ENCODE peak calls at places on chromosomes 12 and 14, in eight cellular contexts. S, X, G, I, H, O, A and F are unnamed samples.

GRCh38 chr12:93573552-93574223 is 1.2 kb downstream of the SOCS2 start:
- DNase-seq in O (no peak), I (no peak), G (no peak), A (peak; percentile 26), X (no peak), H (no peak), S (no peak), F (no peak)

GRCh38 chr14:101101456-101102056 is 198.0 kb upstream of the RTL1 start:
- DNase-seq in I (peak; percentile 70), X (peak; percentile 4), G (no peak), S (no peak), H (no peak), A (no peak), O (no peak), F (no peak)

GRCh38 chr12:16524378-16524777 is 81.6 kb downstream of the LMO3 start:
- DNase-seq in H (no peak), G (no peak), A (no peak), O (no peak), I (no peak), S (no peak), X (no peak), F (no peak)

GRCh38 chr14:105474478-105475268 is at the start of gene CRIP2:
- DNase-seq in A (no peak), G (peak; percentile 84), S (no peak), X (peak; percentile 78), I (no peak), H (no peak), O (no peak), F (no peak)

GRCh38 chr12:39830862-39831520 is 211.4 kb upstream of the ABCD2 start:
- DNase-seq in A (no peak), I (no peak), S (no peak), G (no peak), H (no peak), X (no peak), O (no peak), F (no peak)

GRCh38 chr14:77128414-77128891 is 13.1 kb downstream of the ZDHHC22 start:
- DNase-seq in I (peak; percentile 54), O (no peak), A (no peak), H (no peak), G (no peak), X (no peak), S (no peak), F (no peak)

GRCh38 chr12:14373202-14373601 is 7.7 kb downstream of the ATF7IP start:
- DNase-seq in A (no peak), I (no peak), H (no peak), S (no peak), G (no peak), X (no peak), O (no peak), F (no peak)

GRCh38 chr12:2970744-2971143 is 11.5 kb downstream of the TEAD4 start:
- DNase-seq in O (no peak), G (no peak), X (no peak), I (no peak), H (no peak), A (no peak), S (no peak), F (no peak)

GRCh38 chr14:77579760-77580159 is 36.7 kb downstream of the SPTLC2 start:
- DNase-seq in I (no peak), H (no peak), X (no peak), A (no peak), S (no peak), G (no peak), O (no peak), F (no peak)

GRCh38 chr12:3658327-3659163 is 94.4 kb downstream of the CRACR2A start:
- DNase-seq in O (peak; percentile 18), I (no peak), X (peak; percentile 37), G (no peak), S (no peak), A (peak; percentile 42), H (peak; percentile 53), F (no peak)

DNA sequence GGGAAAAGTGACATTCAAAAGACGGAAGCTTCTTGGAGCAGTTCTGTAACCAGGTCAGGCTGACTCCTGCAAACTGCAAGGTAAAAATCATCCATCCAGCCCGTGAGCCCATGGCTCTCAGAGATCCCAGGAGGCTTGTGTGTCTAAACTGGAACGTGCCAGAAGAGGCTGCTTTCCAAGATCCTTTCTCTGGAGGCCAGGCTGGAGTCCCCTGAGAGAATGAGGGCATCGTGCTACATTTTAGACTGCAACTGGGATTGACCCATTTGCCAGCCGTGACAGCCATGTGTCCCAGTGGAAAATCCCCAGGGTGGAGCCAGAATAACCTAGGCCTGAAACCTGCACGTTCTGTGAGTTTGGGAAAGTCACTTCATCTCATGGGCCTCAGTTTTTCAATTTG is 7.7 kb upstream of the WSCD2 start:
- DNase-seq in H (no peak), S (no peak), X (no peak), O (no peak), G (no peak), A (no peak), I (no peak), F (no peak)
- TF ChIP-seq CTCF in H (no peak), S (no peak), X (no peak), O (no peak), G (no peak), A (no peak), I (no peak), F (no peak)

GRCh38 chr14:58467575-58467974 is 40.1 kb downstream of the KIAA0586 start:
- DNase-seq in A (no peak), I (no peak), X (no peak), H (no peak), S (no peak), O (no peak), G (no peak), F (no peak)
- TF ChIP-seq CTCF in A (no peak), I (no peak), X (no peak), H (no peak), S (no peak), O (no peak), G (peak; percentile 20), F (no peak)

DNA sequence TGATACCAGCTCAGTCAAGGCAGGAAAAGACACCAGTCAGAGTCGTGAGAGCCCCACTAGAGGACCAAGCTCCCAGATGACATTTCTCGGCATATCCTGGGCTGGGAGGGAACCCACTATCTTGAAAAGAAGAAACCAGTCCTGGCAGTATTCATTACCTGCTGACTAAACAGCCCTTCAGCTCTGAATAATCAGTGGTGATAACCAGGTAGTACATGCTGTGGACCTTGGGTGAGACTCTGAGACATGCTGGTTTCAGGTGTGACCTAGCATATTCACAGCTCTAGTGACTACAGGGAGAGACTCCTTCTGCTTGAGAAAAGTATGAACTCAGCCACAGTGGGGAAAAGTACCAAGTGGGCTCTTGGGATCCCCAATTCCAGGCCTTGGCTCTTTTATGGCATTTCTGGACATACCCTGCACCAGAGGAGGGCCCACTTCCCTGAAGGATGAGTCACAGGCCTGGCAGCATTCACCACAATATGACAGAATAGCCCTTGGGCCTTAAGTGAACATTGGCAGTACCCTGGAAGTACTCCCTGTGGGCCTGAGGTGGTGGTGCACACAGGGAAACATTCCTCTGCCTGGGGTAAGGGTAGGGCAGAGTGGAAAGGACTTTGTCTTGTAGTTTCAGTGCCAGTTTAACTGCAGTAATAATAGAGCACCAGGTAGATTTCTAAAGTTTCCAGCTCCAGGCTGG is 82.6 kb upstream of the SLC38A4 start:
- DNase-seq in S (no peak), O (peak; percentile 20), A (peak; percentile 10), I (no peak), X (no peak), H (no peak), G (no peak), F (no peak)
- TF ChIP-seq CTCF in S (no peak), O (no peak), A (no peak), I (no peak), X (no peak), H (no peak), G (no peak), F (no peak)

GRCh38 chr12:121892673-121893561 is 4.3 kb downstream of the PSMD9 start:
- DNase-seq in O (no peak), X (no peak), S (no peak), H (no peak), G (no peak), A (no peak), I (no peak), F (no peak)

GRCh38 chr12:121883315-121883660 is 5.3 kb upstream of the PSMD9 start:
- DNase-seq in X (no peak), A (no peak), O (no peak), I (no peak), S (no peak), G (no peak), H (no peak), F (no peak)

GRCh38 chr12:121889267-121889624 is 656 bp downstream of the PSMD9 start:
- DNase-seq in I (no peak), G (no peak), A (no peak), H (no peak), S (no peak), O (no peak), X (no peak), F (no peak)

GRCh38 chr12:121888478-121889266 is at the start of gene PSMD9:
- DNase-seq in X (peak; percentile 99), G (peak; percentile 97), S (peak; percentile 99), I (peak; percentile 99), H (peak; percentile 99), A (peak; percentile 99), O (peak; percentile 97), F (peak; percentile 95)

GRCh38 chr12:121888083-121888477 is 510 bp upstream of the PSMD9 start:
- DNase-seq in X (no peak), O (no peak), A (no peak), G (no peak), I (no peak), H (no peak), S (no peak), F (no peak)
- TF ChIP-seq CTCF in X (no peak), O (no peak), A (no peak), G (no peak), I (no peak), H (peak; percentile 48), S (no peak), F (no peak)

GRCh38 chr12:24360057-24360456 is 410.6 kb upstream of the SOX5 start:
- DNase-seq in H (no peak), A (no peak), S (no peak), I (no peak), G (no peak), X (no peak), O (no peak), F (no peak)
- TF ChIP-seq CTCF in H (no peak), A (no peak), S (no peak), I (no peak), G (no peak), X (no peak), O (no peak), F (no peak)

GRCh38 chr12:389138-390096 is at the start of gene KDM5A:
- DNase-seq in O (peak; percentile 88), H (peak; percentile 88), I (peak; percentile 98), G (peak; percentile 92), A (peak; percentile 94), S (peak; percentile 94), X (peak; percentile 92), F (peak; percentile 87)
- TF ChIP-seq CTCF in O (no peak), H (no peak), I (no peak), G (no peak), A (peak; percentile 6), S (no peak), X (no peak), F (no peak)

GRCh38 chr14:30330452-30330851 is 228.5 kb upstream of the G2E3 start:
- DNase-seq in X (no peak), I (no peak), S (no peak), O (no peak), A (no peak), H (no peak), G (no peak), F (no peak)
- TF ChIP-seq CTCF in X (no peak), I (no peak), S (peak; percentile 38), O (peak; percentile 27), A (peak; percentile 13), H (peak; percentile 63), G (no peak), F (no peak)